ENCODE peak calls at places on chromosomes 13 and 19, in seven cellular contexts. F is tibial artery; K is naive thymus-derived CD4-positive, alpha-beta T cell; P is ovary; A is colonic mucosa; V is transverse colon; O is tibial nerve. S is an unnamed sample.

GRCh38 chr19:5470264-5470671 is 15.1 kb downstream of the ZNRF4 start:
- DNase-seq in F (no peak), K (no peak), P (no peak), A (no peak), V (peak; percentile 48), O (no peak), S (no peak)

GRCh38 chr19:13154241-13154778 is 4.1 kb downstream of the IER2 start:
- DNase-seq in F (peak; percentile 97), K (peak; percentile 42), P (peak; percentile 95), A (peak; percentile 93), V (peak; percentile 93), O (peak; percentile 92), S (no peak)

GRCh38 chr19:17079710-17080440 is 4.3 kb downstream of the MYO9B start:
- DNase-seq in F (peak; percentile 90), K (no peak), P (peak; percentile 45), A (peak; percentile 43), V (peak; percentile 75), O (peak; percentile 73), S (no peak)

GRCh38 chr19:5225486-5226345 is 114.9 kb downstream of the PTPRS start:
- DNase-seq in F (no peak), K (no peak), P (no peak), A (no peak), V (no peak), O (no peak), S (no peak)

GRCh38 chr13:45674908-45675307 is 27.2 kb upstream of the CBY2 start:
- DNase-seq in F (no peak), K (no peak), P (no peak), A (no peak), V (no peak), O (no peak), S (no peak)

GRCh38 chr13:64912141-64912540 is 2318.0 kb downstream of the PCDH9 start:
- DNase-seq in F (no peak), K (no peak), P (no peak), A (no peak), V (no peak), O (no peak), S (no peak)

GRCh38 chr13:79799049-79799448 is 318.1 kb downstream of the NDFIP2 start:
- DNase-seq in F (no peak), K (no peak), P (no peak), A (no peak), V (no peak), O (no peak), S (no peak)

GRCh38 chr13:46962286-46962941 is 65.6 kb upstream of the HTR2A start:
- DNase-seq in F (no peak), K (no peak), P (no peak), A (no peak), V (no peak), O (no peak), S (no peak)

GRCh38 chr13:40193290-40194203 is 472.9 kb downstream of the FOXO1 start:
- DNase-seq in F (peak; percentile 71), K (no peak), P (no peak), A (no peak), V (no peak), O (peak; percentile 77), S (no peak)

GRCh38 chr13:51663980-51664957 is 80.0 kb downstream of the WDFY2 start:
- DNase-seq in F (no peak), K (no peak), P (no peak), A (no peak), V (no peak), O (no peak), S (no peak)

GRCh38 chr13:37627428-37627827 is 28.9 kb upstream of the POSTN start:
- DNase-seq in F (no peak), K (no peak), P (no peak), A (no peak), V (no peak), O (no peak), S (no peak)

GRCh38 chr13:40272776-40273139 is 393.7 kb downstream of the FOXO1 start:
- DNase-seq in F (no peak), K (no peak), P (no peak), A (no peak), V (no peak), O (no peak), S (no peak)

GRCh38 chr19:12786149-12786870 is 5.0 kb upstream of the JUNB start:
- DNase-seq in F (peak; percentile 79), K (no peak), P (peak; percentile 47), A (peak; percentile 88), V (peak; percentile 86), O (no peak), S (no peak)

GRCh38 chr19:45569619-45570421 is 14.8 kb downstream of the OPA3 start:
- DNase-seq in F (no peak), K (peak; percentile 33), P (no peak), A (peak; percentile 80), V (peak; percentile 87), O (no peak), S (no peak)

GRCh38 chr13:40992678-40993077 is 26.4 kb downstream of the ELF1 start:
- DNase-seq in F (no peak), K (no peak), P (no peak), A (no peak), V (no peak), O (no peak), S (no peak)

GRCh38 chr19:15173746-15174404 is 26.9 kb downstream of the NOTCH3 start:
- DNase-seq in F (no peak), K (no peak), P (no peak), A (no peak), V (no peak), O (no peak), S (no peak)

GRCh38 chr13:95573226-95573625 is 20.7 kb downstream of the CLDN10 start:
- DNase-seq in F (no peak), K (no peak), P (no peak), A (no peak), V (no peak), O (no peak), S (no peak)

GRCh38 chr13:113742000-113742441 is 17.0 kb upstream of the TMEM255B start:
- DNase-seq in F (peak; percentile 61), K (no peak), P (no peak), A (peak; percentile 53), V (peak; percentile 55), O (peak; percentile 48), S (no peak)

GRCh38 chr13:52849727-52850395 is 1.4 kb upstream of the PCDH8 start:
- DNase-seq in F (no peak), K (no peak), P (no peak), A (no peak), V (no peak), O (no peak), S (no peak)

GRCh38 chr13:110886475-110887241 is 28.2 kb downstream of the ANKRD10 start:
- DNase-seq in F (no peak), K (no peak), P (no peak), A (no peak), V (no peak), O (no peak), S (no peak)
- H3K27ac ChIP-seq in F (no peak overlapping the region), K (no peak overlapping the region), P (no peak overlapping the region), A (no peak overlapping the region), V (no peak overlapping the region), O (peak overlapping the region; percentile 47), S (no peak overlapping the region)

DNA sequence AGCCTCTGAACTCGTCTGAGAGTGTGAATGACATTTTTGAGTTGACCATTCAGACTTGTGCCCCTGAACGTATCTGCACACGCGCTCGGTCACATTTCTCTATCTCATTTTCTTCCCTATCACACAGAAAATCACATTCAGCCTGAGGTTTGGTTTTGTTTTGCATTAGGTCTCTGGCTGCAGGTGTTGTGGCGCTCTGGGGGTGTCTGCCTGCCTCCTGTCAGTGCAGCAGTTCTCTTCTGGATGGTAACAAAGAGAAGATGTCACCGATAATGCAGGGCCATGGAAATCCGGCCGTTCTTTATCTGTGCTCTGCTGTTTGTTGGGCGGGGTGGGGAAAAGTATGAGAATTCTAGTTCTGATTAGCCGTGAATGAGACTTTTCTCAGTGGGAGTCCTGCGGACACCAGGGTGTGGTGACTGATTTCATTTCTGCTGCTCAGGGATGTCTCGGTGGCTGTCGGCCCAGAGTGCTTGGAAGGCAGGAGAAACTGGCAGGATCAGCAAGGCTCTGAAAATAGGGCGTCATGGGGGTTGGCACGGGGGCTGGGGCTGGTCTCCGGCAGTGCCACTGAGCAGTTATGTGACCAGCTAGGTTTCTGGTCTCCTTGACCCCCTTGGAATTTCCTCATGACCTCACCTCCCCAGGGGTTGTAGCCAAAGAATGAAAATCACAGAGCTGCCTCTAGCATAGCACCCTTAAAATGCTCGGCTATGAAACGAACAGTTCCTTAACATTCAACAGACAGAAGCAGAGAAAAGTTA is 5.1 kb downstream of the RNF113B start:
- DNase-seq in F (peak; percentile 58), K (no peak), P (no peak), A (no peak), V (no peak), O (peak; percentile 26), S (no peak)
- H3K27ac ChIP-seq in F (peak overlapping the region; percentile 63), K (no peak overlapping the region), P (peak overlapping the region; percentile 62), A (peak overlapping the region; percentile 47), V (peak overlapping the region; percentile 77), O (peak overlapping the region; percentile 69), S (peak overlapping the region; percentile 67)

GRCh38 chr13:54210397-54211050 is 1181.9 kb downstream of the OLFM4 start:
- DNase-seq in F (no peak), K (no peak), P (no peak), A (no peak), V (no peak), O (no peak), S (no peak)
- H3K27ac ChIP-seq in F (no peak overlapping the region), K (no peak overlapping the region), P (no peak overlapping the region), A (no peak overlapping the region), V (no peak overlapping the region), O (no peak overlapping the region), S (no peak overlapping the region)

GRCh38 chr19:11148001-11148400 is 7.6 kb downstream of the SPC24 start:
- DNase-seq in F (no peak), K (no peak), P (no peak), A (no peak), V (no peak), O (no peak), S (no peak)

GRCh38 chr19:11142528-11143171 is 12.9 kb downstream of the SPC24 start:
- DNase-seq in F (peak; percentile 90), K (no peak), P (peak; percentile 97), A (peak; percentile 74), V (peak; percentile 75), O (peak; percentile 83), S (peak; percentile 96)

GRCh38 chr19:11141937-11142527 is 13.6 kb downstream of the SPC24 start:
- DNase-seq in F (no peak), K (no peak), P (peak; percentile 52), A (no peak), V (no peak), O (no peak), S (no peak)

GRCh38 chr19:11140896-11141295 is 14.7 kb downstream of the SPC24 start:
- DNase-seq in F (no peak), K (no peak), P (no peak), A (no peak), V (no peak), O (no peak), S (no peak)

DNA sequence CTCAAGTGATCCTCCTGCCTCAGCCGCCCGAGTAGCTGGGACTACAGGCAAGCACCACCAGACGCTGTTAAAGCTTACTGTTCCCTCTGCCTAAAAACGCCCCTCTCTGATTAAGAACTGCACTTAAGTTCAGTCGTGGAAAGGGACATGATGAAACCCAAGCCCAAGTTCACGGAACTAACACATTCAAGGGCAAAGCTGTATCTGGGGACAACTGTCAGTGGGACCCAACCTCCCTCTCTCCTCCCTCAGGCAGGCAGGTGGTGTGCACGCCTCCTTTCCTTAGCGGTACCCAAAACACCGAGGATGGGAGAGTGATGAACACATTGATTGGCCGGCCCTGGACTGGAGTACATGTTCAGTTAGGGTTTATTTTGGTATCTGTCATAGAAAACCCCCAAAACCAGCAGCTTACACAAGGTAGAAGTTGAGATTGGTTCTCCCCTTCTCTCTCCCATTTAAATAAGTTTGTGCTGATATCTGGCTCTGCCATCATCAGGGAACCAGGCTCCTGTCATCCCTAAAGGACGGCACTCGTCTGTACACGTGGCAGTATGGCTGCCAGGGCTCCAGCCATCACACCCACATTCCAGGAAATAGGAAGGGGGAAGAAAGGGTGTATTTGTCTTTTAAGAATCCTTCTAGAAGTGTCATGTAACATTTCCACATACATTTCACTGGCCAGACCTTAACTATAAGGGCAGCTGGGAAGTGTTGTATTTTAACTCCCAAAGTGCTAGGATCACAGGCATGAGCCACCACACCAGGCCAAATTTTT is 10.2 kb downstream of the SPC24 start:
- DNase-seq in F (no peak), K (no peak), P (no peak), A (no peak), V (no peak), O (no peak), S (no peak)
- H3K27ac ChIP-seq in F (no peak overlapping the region), K (no peak overlapping the region), P (no peak overlapping the region), A (no peak overlapping the region), V (no peak overlapping the region), O (peak overlapping the region; percentile 100), S (no peak overlapping the region)

S was measured in vagina.